ENCODE peak calls at places on chromosomes 11 and 22, in eight cellular contexts. One of them, this sample, is unnamed.

GRCh38 chr11:130580372-130580771 is 131.9 kb downstream of the ADAMTS15 start:
- DNase-seq in HCT116: peak; percentile 21
- DNase-seq in activated CD8-positive, alpha-beta T cell treated with anti-CD3 and anti-CD28 coated beads for 36 hours: no peak
- DNase-seq in cardiac fibroblast: peak; percentile 96
- DNase-seq in BJ: peak; percentile 65
- DNase-seq in left lung: no peak
- DNase-seq in right lobe of liver: no peak
- DNase-seq in pancreas: no peak
- DNase-seq in this sample: no peak

GRCh38 chr11:45272701-45273100 is 13.4 kb downstream of the SYT13 start:
- DNase-seq in HCT116: no peak
- DNase-seq in activated CD8-positive, alpha-beta T cell treated with anti-CD3 and anti-CD28 coated beads for 36 hours: no peak
- DNase-seq in cardiac fibroblast: no peak
- DNase-seq in BJ: no peak
- DNase-seq in left lung: no peak
- DNase-seq in right lobe of liver: no peak
- DNase-seq in pancreas: no peak
- DNase-seq in this sample: no peak

GRCh38 chr11:110176366-110177056 is 83.3 kb downstream of the ZC3H12C start:
- DNase-seq in HCT116: no peak
- DNase-seq in activated CD8-positive, alpha-beta T cell treated with anti-CD3 and anti-CD28 coated beads for 36 hours: no peak
- DNase-seq in cardiac fibroblast: peak; percentile 51
- DNase-seq in BJ: no peak
- DNase-seq in left lung: no peak
- DNase-seq in right lobe of liver: no peak
- DNase-seq in pancreas: no peak
- DNase-seq in this sample: no peak

GRCh38 chr11:110305169-110306018 is 9.0 kb upstream of the RDX start:
- DNase-seq in HCT116: no peak
- DNase-seq in activated CD8-positive, alpha-beta T cell treated with anti-CD3 and anti-CD28 coated beads for 36 hours: no peak
- DNase-seq in cardiac fibroblast: peak; percentile 20
- DNase-seq in BJ: no peak
- DNase-seq in left lung: no peak
- DNase-seq in right lobe of liver: no peak
- DNase-seq in pancreas: no peak
- DNase-seq in this sample: no peak

GRCh38 chr11:107840120-107840479 is 18.5 kb downstream of the SLC35F2 start:
- DNase-seq in HCT116: no peak
- DNase-seq in activated CD8-positive, alpha-beta T cell treated with anti-CD3 and anti-CD28 coated beads for 36 hours: no peak
- DNase-seq in cardiac fibroblast: no peak
- DNase-seq in BJ: no peak
- DNase-seq in left lung: no peak
- DNase-seq in right lobe of liver: no peak
- DNase-seq in pancreas: no peak
- DNase-seq in this sample: no peak

GRCh38 chr22:47872761-47873535 is 1110.5 kb downstream of the TBC1D22A start:
- DNase-seq in HCT116: no peak
- DNase-seq in activated CD8-positive, alpha-beta T cell treated with anti-CD3 and anti-CD28 coated beads for 36 hours: no peak
- DNase-seq in cardiac fibroblast: no peak
- DNase-seq in BJ: no peak
- DNase-seq in left lung: no peak
- DNase-seq in right lobe of liver: no peak
- DNase-seq in pancreas: no peak
- DNase-seq in this sample: no peak

GRCh38 chr11:74276581-74276980 is 34.9 kb downstream of the P4HA3 start:
- DNase-seq in HCT116: no peak
- DNase-seq in activated CD8-positive, alpha-beta T cell treated with anti-CD3 and anti-CD28 coated beads for 36 hours: no peak
- DNase-seq in cardiac fibroblast: peak; percentile 64
- DNase-seq in BJ: peak; percentile 38
- DNase-seq in left lung: no peak
- DNase-seq in right lobe of liver: no peak
- DNase-seq in pancreas: no peak
- DNase-seq in this sample: no peak

GRCh38 chr11:18749681-18750319 is 23.8 kb upstream of the IGSF22 start:
- DNase-seq in HCT116: no peak
- DNase-seq in activated CD8-positive, alpha-beta T cell treated with anti-CD3 and anti-CD28 coated beads for 36 hours: no peak
- DNase-seq in cardiac fibroblast: peak; percentile 71
- DNase-seq in BJ: no peak
- DNase-seq in left lung: no peak
- DNase-seq in right lobe of liver: no peak
- DNase-seq in pancreas: no peak
- DNase-seq in this sample: no peak

GRCh38 chr22:19341500-19341899 is 50.0 kb upstream of the CLTCL1 start:
- DNase-seq in HCT116: no peak
- DNase-seq in activated CD8-positive, alpha-beta T cell treated with anti-CD3 and anti-CD28 coated beads for 36 hours: no peak
- DNase-seq in cardiac fibroblast: no peak
- DNase-seq in BJ: no peak
- DNase-seq in left lung: no peak
- DNase-seq in right lobe of liver: no peak
- DNase-seq in pancreas: no peak
- DNase-seq in this sample: no peak

GRCh38 chr11:107157809-107158187 is 139.5 kb upstream of the GUCY1A2 start:
- DNase-seq in HCT116: no peak
- DNase-seq in activated CD8-positive, alpha-beta T cell treated with anti-CD3 and anti-CD28 coated beads for 36 hours: no peak
- DNase-seq in cardiac fibroblast: no peak
- DNase-seq in BJ: no peak
- DNase-seq in left lung: no peak
- DNase-seq in right lobe of liver: no peak
- DNase-seq in pancreas: no peak
- DNase-seq in this sample: no peak

GRCh38 chr11:46248270-46249102 is 29.0 kb upstream of the CREB3L1 start:
- DNase-seq in HCT116: peak; percentile 71
- DNase-seq in activated CD8-positive, alpha-beta T cell treated with anti-CD3 and anti-CD28 coated beads for 36 hours: no peak
- DNase-seq in cardiac fibroblast: peak; percentile 98
- DNase-seq in BJ: peak; percentile 85
- DNase-seq in left lung: no peak
- DNase-seq in right lobe of liver: no peak
- DNase-seq in pancreas: no peak
- DNase-seq in this sample: no peak

GRCh38 chr11:111382451-111382850 is 3.4 kb upstream of the POU2AF1 start:
- DNase-seq in HCT116: no peak
- DNase-seq in activated CD8-positive, alpha-beta T cell treated with anti-CD3 and anti-CD28 coated beads for 36 hours: no peak
- DNase-seq in cardiac fibroblast: no peak
- DNase-seq in BJ: no peak
- DNase-seq in left lung: no peak
- DNase-seq in right lobe of liver: no peak
- DNase-seq in pancreas: no peak
- DNase-seq in this sample: no peak

GRCh38 chr22:19805821-19806212 is 45.2 kb downstream of the TBX1 start:
- DNase-seq in HCT116: no peak
- DNase-seq in activated CD8-positive, alpha-beta T cell treated with anti-CD3 and anti-CD28 coated beads for 36 hours: no peak
- DNase-seq in cardiac fibroblast: no peak
- DNase-seq in BJ: no peak
- DNase-seq in left lung: peak; percentile 17
- DNase-seq in right lobe of liver: peak; percentile 23
- DNase-seq in pancreas: no peak
- DNase-seq in this sample: no peak

GRCh38 chr22:26554956-26555355 is 35.0 kb downstream of the TPST2 start:
- DNase-seq in HCT116: no peak
- DNase-seq in activated CD8-positive, alpha-beta T cell treated with anti-CD3 and anti-CD28 coated beads for 36 hours: no peak
- DNase-seq in cardiac fibroblast: no peak
- DNase-seq in BJ: no peak
- DNase-seq in left lung: no peak
- DNase-seq in right lobe of liver: no peak
- DNase-seq in pancreas: no peak
- DNase-seq in this sample: no peak

GRCh38 chr11:57345555-57346151 is 7.5 kb downstream of the P2RX3 start:
- DNase-seq in HCT116: peak; percentile 76
- DNase-seq in activated CD8-positive, alpha-beta T cell treated with anti-CD3 and anti-CD28 coated beads for 36 hours: peak; percentile 85
- DNase-seq in cardiac fibroblast: peak; percentile 78
- DNase-seq in BJ: no peak
- DNase-seq in left lung: peak; percentile 65
- DNase-seq in right lobe of liver: peak; percentile 59
- DNase-seq in pancreas: peak; percentile 77
- DNase-seq in this sample: no peak

GRCh38 chr11:57348052-57348451 is 9.9 kb downstream of the P2RX3 start:
- DNase-seq in HCT116: no peak
- DNase-seq in activated CD8-positive, alpha-beta T cell treated with anti-CD3 and anti-CD28 coated beads for 36 hours: no peak
- DNase-seq in cardiac fibroblast: no peak
- DNase-seq in BJ: no peak
- DNase-seq in left lung: no peak
- DNase-seq in right lobe of liver: no peak
- DNase-seq in pancreas: no peak
- DNase-seq in this sample: no peak

GRCh38 chr11:57349491-57350274 is 11.5 kb downstream of the P2RX3 start:
- DNase-seq in HCT116: peak; percentile 26
- DNase-seq in activated CD8-positive, alpha-beta T cell treated with anti-CD3 and anti-CD28 coated beads for 36 hours: peak; percentile 75
- DNase-seq in cardiac fibroblast: peak; percentile 56
- DNase-seq in BJ: no peak
- DNase-seq in left lung: peak; percentile 66
- DNase-seq in right lobe of liver: peak; percentile 79
- DNase-seq in pancreas: no peak
- DNase-seq in this sample: no peak

GRCh38 chr11:57348636-57349323 is 10.6 kb downstream of the P2RX3 start:
- DNase-seq in HCT116: no peak
- DNase-seq in activated CD8-positive, alpha-beta T cell treated with anti-CD3 and anti-CD28 coated beads for 36 hours: no peak
- DNase-seq in cardiac fibroblast: peak; percentile 9
- DNase-seq in BJ: no peak
- DNase-seq in left lung: no peak
- DNase-seq in right lobe of liver: no peak
- DNase-seq in pancreas: no peak
- DNase-seq in this sample: no peak

DNA sequence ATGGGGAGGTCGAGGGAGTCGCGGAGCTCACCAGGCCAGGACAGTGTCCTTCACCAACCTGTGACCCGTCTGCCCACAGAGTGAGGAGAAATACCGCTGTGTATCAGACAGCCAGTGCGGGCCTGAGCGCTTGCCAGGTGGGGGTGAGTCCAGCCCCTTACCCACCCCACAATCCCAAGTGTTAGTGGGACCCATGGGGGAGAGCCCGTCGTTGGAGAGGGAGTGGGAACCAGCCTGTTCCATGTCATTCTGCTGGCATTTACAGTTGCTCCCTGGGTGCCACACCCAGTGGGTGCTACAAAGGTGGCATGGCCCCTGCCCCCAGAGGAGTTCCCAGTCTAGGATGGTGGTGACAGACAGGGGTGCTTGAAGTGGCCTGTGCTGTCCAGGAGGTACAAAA is 9.2 kb downstream of the P2RX3 start:
- DNase-seq in HCT116: no peak
- DNase-seq in activated CD8-positive, alpha-beta T cell treated with anti-CD3 and anti-CD28 coated beads for 36 hours: no peak
- DNase-seq in cardiac fibroblast: no peak
- DNase-seq in BJ: no peak
- DNase-seq in left lung: no peak
- DNase-seq in right lobe of liver: no peak
- DNase-seq in pancreas: no peak
- DNase-seq in this sample: no peak
- TF ChIP-seq CTCF in HCT116: no peak
- TF ChIP-seq CTCF in activated CD8-positive, alpha-beta T cell treated with anti-CD3 and anti-CD28 coated beads for 36 hours: no peak
- TF ChIP-seq CTCF in cardiac fibroblast: no peak
- TF ChIP-seq CTCF in BJ: no peak
- TF ChIP-seq CTCF in left lung: no peak
- TF ChIP-seq CTCF in right lobe of liver: no peak
- TF ChIP-seq CTCF in pancreas: no peak
- TF ChIP-seq CTCF in this sample: no peak

DNA sequence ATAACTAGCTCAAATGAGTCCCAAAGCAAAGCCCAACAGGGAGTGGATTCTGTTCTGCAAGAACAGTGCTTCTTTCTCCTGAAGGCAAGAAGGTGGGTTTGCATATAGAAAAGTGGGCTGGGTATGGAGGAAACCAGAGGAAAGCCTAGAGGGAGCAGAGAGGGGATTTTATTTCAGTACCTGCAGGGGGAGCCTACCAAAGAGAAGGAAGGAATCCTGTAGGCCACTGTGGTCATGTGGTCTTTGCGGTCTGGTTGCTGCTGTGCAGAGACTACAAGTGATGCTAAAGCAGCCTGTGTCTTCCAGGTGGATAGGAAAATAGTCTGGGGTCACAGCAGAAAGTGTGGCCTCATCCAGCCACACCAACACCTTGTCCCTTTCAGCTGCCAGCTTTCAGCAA is 33.2 kb upstream of the ZBTB16 start:
- DNase-seq in HCT116: no peak
- DNase-seq in activated CD8-positive, alpha-beta T cell treated with anti-CD3 and anti-CD28 coated beads for 36 hours: peak; percentile 57
- DNase-seq in cardiac fibroblast: peak; percentile 40
- DNase-seq in BJ: no peak
- DNase-seq in left lung: no peak
- DNase-seq in right lobe of liver: no peak
- DNase-seq in pancreas: no peak
- DNase-seq in this sample: no peak
- TF ChIP-seq CTCF in HCT116: peak; percentile 31
- TF ChIP-seq CTCF in activated CD8-positive, alpha-beta T cell treated with anti-CD3 and anti-CD28 coated beads for 36 hours: peak; percentile 20
- TF ChIP-seq CTCF in cardiac fibroblast: peak; percentile 41
- TF ChIP-seq CTCF in BJ: no peak
- TF ChIP-seq CTCF in left lung: no peak
- TF ChIP-seq CTCF in right lobe of liver: no peak
- TF ChIP-seq CTCF in pancreas: no peak
- TF ChIP-seq CTCF in this sample: no peak

GRCh38 chr22:34880667-34881066 is 185.3 kb upstream of the ISX start:
- DNase-seq in HCT116: no peak
- DNase-seq in activated CD8-positive, alpha-beta T cell treated with anti-CD3 and anti-CD28 coated beads for 36 hours: no peak
- DNase-seq in cardiac fibroblast: no peak
- DNase-seq in BJ: no peak
- DNase-seq in left lung: no peak
- DNase-seq in right lobe of liver: no peak
- DNase-seq in pancreas: no peak
- DNase-seq in this sample: no peak

GRCh38 chr22:34881453-34881852 is 184.5 kb upstream of the ISX start:
- DNase-seq in HCT116: no peak
- DNase-seq in activated CD8-positive, alpha-beta T cell treated with anti-CD3 and anti-CD28 coated beads for 36 hours: no peak
- DNase-seq in cardiac fibroblast: no peak
- DNase-seq in BJ: no peak
- DNase-seq in left lung: no peak
- DNase-seq in right lobe of liver: no peak
- DNase-seq in pancreas: no peak
- DNase-seq in this sample: no peak

GRCh38 chr22:34878996-34879395 is 187.0 kb upstream of the ISX start:
- DNase-seq in HCT116: no peak
- DNase-seq in activated CD8-positive, alpha-beta T cell treated with anti-CD3 and anti-CD28 coated beads for 36 hours: no peak
- DNase-seq in cardiac fibroblast: no peak
- DNase-seq in BJ: peak; percentile 26
- DNase-seq in left lung: no peak
- DNase-seq in right lobe of liver: no peak
- DNase-seq in pancreas: no peak
- DNase-seq in this sample: no peak

GRCh38 chr22:34877506-34877905 is 188.5 kb upstream of the ISX start:
- DNase-seq in HCT116: no peak
- DNase-seq in activated CD8-positive, alpha-beta T cell treated with anti-CD3 and anti-CD28 coated beads for 36 hours: no peak
- DNase-seq in cardiac fibroblast: no peak
- DNase-seq in BJ: no peak
- DNase-seq in left lung: no peak
- DNase-seq in right lobe of liver: no peak
- DNase-seq in pancreas: no peak
- DNase-seq in this sample: no peak
- TF ChIP-seq CTCF in HCT116: no peak
- TF ChIP-seq CTCF in activated CD8-positive, alpha-beta T cell treated with anti-CD3 and anti-CD28 coated beads for 36 hours: no peak
- TF ChIP-seq CTCF in cardiac fibroblast: no peak
- TF ChIP-seq CTCF in BJ: no peak
- TF ChIP-seq CTCF in left lung: no peak
- TF ChIP-seq CTCF in right lobe of liver: no peak
- TF ChIP-seq CTCF in pancreas: no peak
- TF ChIP-seq CTCF in this sample: no peak

DNA sequence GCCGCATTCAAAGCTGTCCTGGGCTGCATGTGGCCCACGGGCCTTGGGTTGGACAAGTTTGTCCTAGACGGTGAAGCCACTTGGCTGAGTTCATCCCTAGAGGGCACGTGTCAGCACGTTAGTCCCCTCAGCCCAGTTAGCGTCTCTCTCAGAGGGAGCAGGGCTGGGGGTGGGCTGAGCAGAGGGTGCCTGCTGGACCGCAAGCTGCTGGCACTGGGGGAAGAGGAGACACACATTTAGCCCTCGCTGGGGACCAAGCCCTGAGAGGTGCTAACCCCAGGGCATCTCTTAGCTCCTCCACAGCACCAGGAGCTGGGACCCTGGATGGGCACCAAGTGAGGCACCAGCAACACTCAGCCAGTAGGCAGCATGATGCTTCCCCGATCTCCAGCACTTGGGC is 107.0 kb downstream of the SHANK2 start:
- DNase-seq in HCT116: no peak
- DNase-seq in activated CD8-positive, alpha-beta T cell treated with anti-CD3 and anti-CD28 coated beads for 36 hours: no peak
- DNase-seq in cardiac fibroblast: no peak
- DNase-seq in BJ: no peak
- DNase-seq in left lung: no peak
- DNase-seq in right lobe of liver: no peak
- DNase-seq in pancreas: no peak
- DNase-seq in this sample: no peak
- TF ChIP-seq CTCF in HCT116: no peak
- TF ChIP-seq CTCF in activated CD8-positive, alpha-beta T cell treated with anti-CD3 and anti-CD28 coated beads for 36 hours: no peak
- TF ChIP-seq CTCF in cardiac fibroblast: no peak
- TF ChIP-seq CTCF in BJ: no peak
- TF ChIP-seq CTCF in left lung: no peak
- TF ChIP-seq CTCF in right lobe of liver: no peak
- TF ChIP-seq CTCF in pancreas: no peak
- TF ChIP-seq CTCF in this sample: no peak

This sample was measured in CD14-positive monocyte.